ENCODE peak calls at places on chromosomes 6 and 20, in five cellular contexts. L is fibroblast of the aortic adventitia; Z is AML-193; M is NCI-H2081; Q is activated CD4-positive, CD25-positive, alpha-beta regulatory T cell treated with anti-CD3 and anti-CD28 coated beads, Interleukin-2, amount 50 U/mL, for 72 hours. D is an unnamed sample.

GRCh38 chr6:109237082-109237985 is 142.0 kb downstream of the CEP57L1 start:
- DNase-seq in L (no peak), Z (peak; percentile 90), M (no peak), Q (no peak), D (no peak)

GRCh38 chr6:21107796-21108195 is 485.8 kb upstream of the SOX4 start:
- DNase-seq in L (no peak), Z (no peak), M (no peak), Q (no peak), D (no peak)

GRCh38 chr6:28474441-28475219 is 31.3 kb upstream of the ZSCAN23 start:
- DNase-seq in L (peak; percentile 95), Z (no peak), M (peak; percentile 65), Q (no peak), D (peak; percentile 58)

GRCh38 chr6:16481680-16482079 is 243.3 kb downstream of the GMPR start:
- DNase-seq in L (no peak), Z (no peak), M (no peak), Q (no peak), D (no peak)

GRCh38 chr6:160069050-160069454 is 52.6 kb upstream of the SLC22A1 start:
- DNase-seq in L (no peak), Z (no peak), M (no peak), Q (no peak), D (no peak)

GRCh38 chr6:912871-913663 is 220.1 kb upstream of the EXOC2 start:
- DNase-seq in L (peak; percentile 50), Z (peak; percentile 5), M (peak; percentile 3), Q (no peak), D (peak; percentile 17)

GRCh38 chr6:157255079-157255478 is 68.2 kb downstream of the TMEM242 start:
- DNase-seq in L (no peak), Z (no peak), M (no peak), Q (no peak), D (no peak)

GRCh38 chr6:79750806-79751205 is 119.7 kb downstream of the SH3BGRL2 start:
- DNase-seq in L (no peak), Z (no peak), M (peak; percentile 39), Q (no peak), D (no peak)

GRCh38 chr20:63641146-63641791 is 12.0 kb downstream of the STMN3 start:
- DNase-seq in L (no peak), Z (no peak), M (no peak), Q (no peak), D (no peak)

GRCh38 chr6:108655840-108656650 is 95.3 kb downstream of the FOXO3 start:
- DNase-seq in L (peak; percentile 97), Z (no peak), M (no peak), Q (no peak), D (peak; percentile 72)

GRCh38 chr20:57620274-57620990 is at the start of gene ZBP1:
- DNase-seq in L (no peak), Z (no peak), M (no peak), Q (peak; percentile 64), D (no peak)

GRCh38 chr6:143236151-143236788 is 175.6 kb downstream of the AIG1 start:
- DNase-seq in L (no peak), Z (no peak), M (no peak), Q (no peak), D (peak; percentile 81)

GRCh38 chr20:44963325-44964215 is 2.7 kb upstream of the STK4 start:
- DNase-seq in L (no peak), Z (no peak), M (no peak), Q (no peak), D (no peak)

GRCh38 chr20:37537505-37537904 is 9.8 kb upstream of the BLCAP start:
- DNase-seq in L (no peak), Z (no peak), M (no peak), Q (no peak), D (no peak)

GRCh38 chr6:24980507-24981384 is 45.0 kb upstream of the RIPOR2 start:
- DNase-seq in L (peak; percentile 61), Z (no peak), M (peak; percentile 55), Q (no peak), D (no peak)

GRCh38 chr20:4794846-4795245 is 73.1 kb downstream of the PRND start:
- DNase-seq in L (peak; percentile 59), Z (no peak), M (no peak), Q (no peak), D (no peak)

GRCh38 chr6:44475779-44476434 is 88.4 kb downstream of the CDC5L start:
- DNase-seq in L (peak; percentile 76), Z (peak; percentile 63), M (peak; percentile 74), Q (peak; percentile 72), D (peak; percentile 35)

GRCh38 chr6:138560130-138560850 is 61.0 kb upstream of the NHSL1 start:
- DNase-seq in L (no peak), Z (no peak), M (no peak), Q (no peak), D (no peak)

GRCh38 chr6:29563435-29563834 is 3.9 kb upstream of the UBD start:
- DNase-seq in L (no peak), Z (no peak), M (no peak), Q (no peak), D (no peak)